ENCODE peak calls at places on chromosomes 2 and 18, in eight cellular contexts. One of them, this sample, is unnamed.

GRCh38 chr18:55699233-55699765 is 111.3 kb upstream of the TCF4 start:
- DNase-seq in T-helper 9 cell: no peak
- DNase-seq in iPS-NIHi11: no peak
- DNase-seq in A172: no peak
- DNase-seq in H9: no peak
- DNase-seq in stimulated activated CD4-positive, alpha-beta T cell treated with anti-CD3 and anti-CD28 coated beads, Interleukin-4, amount 100 ng/mL, for 1 hour: no peak
- DNase-seq in right cardiac atrium: no peak
- DNase-seq in stimulated activated naive CD8-positive, alpha-beta T cell treated with anti-CD3 and anti-CD28 coated beads, Interleukin-15, Interleukin-2, amounts not matched to agents 100 U/mL and 50 U/mL, for 24 hours: no peak
- DNase-seq in this sample: no peak

GRCh38 chr2:216792222-216793001 is 67.5 kb downstream of the TNP1 start:
- DNase-seq in T-helper 9 cell: no peak
- DNase-seq in stimulated activated naive CD8-positive, alpha-beta T cell treated with anti-CD3 and anti-CD28 coated beads, Interleukin-15, Interleukin-2, amounts not matched to agents 100 U/mL and 50 U/mL, for 24 hours: no peak
- DNase-seq in A172: no peak
- DNase-seq in right cardiac atrium: peak
- DNase-seq in H9: peak
- DNase-seq in iPS-NIHi11: no peak
- DNase-seq in stimulated activated CD4-positive, alpha-beta T cell treated with anti-CD3 and anti-CD28 coated beads, Interleukin-4, amount 100 ng/mL, for 1 hour: no peak
- DNase-seq in this sample: peak

GRCh38 chr2:160911258-160911657 is 249.0 kb upstream of the TANK start:
- DNase-seq in right cardiac atrium: no peak
- DNase-seq in A172: no peak
- DNase-seq in iPS-NIHi11: no peak
- DNase-seq in T-helper 9 cell: no peak
- DNase-seq in stimulated activated naive CD8-positive, alpha-beta T cell treated with anti-CD3 and anti-CD28 coated beads, Interleukin-15, Interleukin-2, amounts not matched to agents 100 U/mL and 50 U/mL, for 24 hours: no peak
- DNase-seq in H9: no peak
- DNase-seq in stimulated activated CD4-positive, alpha-beta T cell treated with anti-CD3 and anti-CD28 coated beads, Interleukin-4, amount 100 ng/mL, for 1 hour: no peak
- DNase-seq in this sample: no peak

GRCh38 chr18:79477711-79478483 is 82.2 kb downstream of the NFATC1 start:
- DNase-seq in iPS-NIHi11: no peak
- DNase-seq in stimulated activated naive CD8-positive, alpha-beta T cell treated with anti-CD3 and anti-CD28 coated beads, Interleukin-15, Interleukin-2, amounts not matched to agents 100 U/mL and 50 U/mL, for 24 hours: no peak
- DNase-seq in right cardiac atrium: peak
- DNase-seq in A172: no peak
- DNase-seq in H9: no peak
- DNase-seq in T-helper 9 cell: no peak
- DNase-seq in stimulated activated CD4-positive, alpha-beta T cell treated with anti-CD3 and anti-CD28 coated beads, Interleukin-4, amount 100 ng/mL, for 1 hour: no peak
- DNase-seq in this sample: peak

GRCh38 chr2:216519154-216519762 is 20.6 kb downstream of the RPL37A start:
- DNase-seq in right cardiac atrium: no peak
- DNase-seq in stimulated activated naive CD8-positive, alpha-beta T cell treated with anti-CD3 and anti-CD28 coated beads, Interleukin-15, Interleukin-2, amounts not matched to agents 100 U/mL and 50 U/mL, for 24 hours: peak
- DNase-seq in iPS-NIHi11: peak
- DNase-seq in stimulated activated CD4-positive, alpha-beta T cell treated with anti-CD3 and anti-CD28 coated beads, Interleukin-4, amount 100 ng/mL, for 1 hour: no peak
- DNase-seq in A172: peak
- DNase-seq in H9: no peak
- DNase-seq in T-helper 9 cell: peak
- DNase-seq in this sample: no peak

GRCh38 chr2:172806426-172807008 is 70.9 kb downstream of the RAPGEF4 start:
- DNase-seq in iPS-NIHi11: peak
- DNase-seq in T-helper 9 cell: no peak
- DNase-seq in A172: peak
- DNase-seq in H9: no peak
- DNase-seq in right cardiac atrium: no peak
- DNase-seq in stimulated activated CD4-positive, alpha-beta T cell treated with anti-CD3 and anti-CD28 coated beads, Interleukin-4, amount 100 ng/mL, for 1 hour: no peak
- DNase-seq in stimulated activated naive CD8-positive, alpha-beta T cell treated with anti-CD3 and anti-CD28 coated beads, Interleukin-15, Interleukin-2, amounts not matched to agents 100 U/mL and 50 U/mL, for 24 hours: no peak
- DNase-seq in this sample: no peak

GRCh38 chr2:233003658-233004555 is 9.1 kb downstream of the NGEF start:
- DNase-seq in H9: peak
- DNase-seq in stimulated activated CD4-positive, alpha-beta T cell treated with anti-CD3 and anti-CD28 coated beads, Interleukin-4, amount 100 ng/mL, for 1 hour: no peak
- DNase-seq in iPS-NIHi11: no peak
- DNase-seq in right cardiac atrium: no peak
- DNase-seq in A172: no peak
- DNase-seq in stimulated activated naive CD8-positive, alpha-beta T cell treated with anti-CD3 and anti-CD28 coated beads, Interleukin-15, Interleukin-2, amounts not matched to agents 100 U/mL and 50 U/mL, for 24 hours: no peak
- DNase-seq in T-helper 9 cell: no peak
- DNase-seq in this sample: no peak

GRCh38 chr18:9665311-9665710 is 42.8 kb upstream of the RAB31 start:
- DNase-seq in A172: no peak
- DNase-seq in stimulated activated naive CD8-positive, alpha-beta T cell treated with anti-CD3 and anti-CD28 coated beads, Interleukin-15, Interleukin-2, amounts not matched to agents 100 U/mL and 50 U/mL, for 24 hours: no peak
- DNase-seq in T-helper 9 cell: no peak
- DNase-seq in stimulated activated CD4-positive, alpha-beta T cell treated with anti-CD3 and anti-CD28 coated beads, Interleukin-4, amount 100 ng/mL, for 1 hour: no peak
- DNase-seq in iPS-NIHi11: no peak
- DNase-seq in right cardiac atrium: no peak
- DNase-seq in H9: no peak
- DNase-seq in this sample: no peak

GRCh38 chr2:140658766-140659165 is 1472.0 kb downstream of the LRP1B start:
- DNase-seq in A172: no peak
- DNase-seq in H9: no peak
- DNase-seq in stimulated activated CD4-positive, alpha-beta T cell treated with anti-CD3 and anti-CD28 coated beads, Interleukin-4, amount 100 ng/mL, for 1 hour: no peak
- DNase-seq in iPS-NIHi11: no peak
- DNase-seq in right cardiac atrium: no peak
- DNase-seq in T-helper 9 cell: no peak
- DNase-seq in stimulated activated naive CD8-positive, alpha-beta T cell treated with anti-CD3 and anti-CD28 coated beads, Interleukin-15, Interleukin-2, amounts not matched to agents 100 U/mL and 50 U/mL, for 24 hours: no peak
- DNase-seq in this sample: no peak

GRCh38 chr2:223692227-223692947 is 90.2 kb upstream of the SCG2 start:
- DNase-seq in stimulated activated naive CD8-positive, alpha-beta T cell treated with anti-CD3 and anti-CD28 coated beads, Interleukin-15, Interleukin-2, amounts not matched to agents 100 U/mL and 50 U/mL, for 24 hours: peak
- DNase-seq in H9: peak
- DNase-seq in stimulated activated CD4-positive, alpha-beta T cell treated with anti-CD3 and anti-CD28 coated beads, Interleukin-4, amount 100 ng/mL, for 1 hour: peak
- DNase-seq in iPS-NIHi11: peak
- DNase-seq in right cardiac atrium: peak
- DNase-seq in T-helper 9 cell: no peak
- DNase-seq in A172: peak
- DNase-seq in this sample: no peak

GRCh38 chr2:149562304-149562703 is 25.3 kb downstream of the MMADHC start:
- DNase-seq in iPS-NIHi11: no peak
- DNase-seq in T-helper 9 cell: no peak
- DNase-seq in A172: peak
- DNase-seq in stimulated activated CD4-positive, alpha-beta T cell treated with anti-CD3 and anti-CD28 coated beads, Interleukin-4, amount 100 ng/mL, for 1 hour: no peak
- DNase-seq in H9: no peak
- DNase-seq in right cardiac atrium: no peak
- DNase-seq in stimulated activated naive CD8-positive, alpha-beta T cell treated with anti-CD3 and anti-CD28 coated beads, Interleukin-15, Interleukin-2, amounts not matched to agents 100 U/mL and 50 U/mL, for 24 hours: no peak
- DNase-seq in this sample: no peak

GRCh38 chr2:219497495-219498279 is 1.0 kb upstream of the GMPPA start:
- DNase-seq in T-helper 9 cell: no peak
- DNase-seq in A172: peak
- DNase-seq in H9: peak
- DNase-seq in iPS-NIHi11: peak
- DNase-seq in right cardiac atrium: peak
- DNase-seq in stimulated activated CD4-positive, alpha-beta T cell treated with anti-CD3 and anti-CD28 coated beads, Interleukin-4, amount 100 ng/mL, for 1 hour: peak
- DNase-seq in stimulated activated naive CD8-positive, alpha-beta T cell treated with anti-CD3 and anti-CD28 coated beads, Interleukin-15, Interleukin-2, amounts not matched to agents 100 U/mL and 50 U/mL, for 24 hours: peak
- DNase-seq in this sample: peak

GRCh38 chr2:178761759-178762371 is 45.4 kb downstream of the TTN start:
- DNase-seq in stimulated activated CD4-positive, alpha-beta T cell treated with anti-CD3 and anti-CD28 coated beads, Interleukin-4, amount 100 ng/mL, for 1 hour: no peak
- DNase-seq in iPS-NIHi11: peak
- DNase-seq in H9: no peak
- DNase-seq in right cardiac atrium: no peak
- DNase-seq in A172: peak
- DNase-seq in stimulated activated naive CD8-positive, alpha-beta T cell treated with anti-CD3 and anti-CD28 coated beads, Interleukin-15, Interleukin-2, amounts not matched to agents 100 U/mL and 50 U/mL, for 24 hours: peak
- DNase-seq in T-helper 9 cell: no peak
- DNase-seq in this sample: no peak

GRCh38 chr18:13279181-13280065 is 60.9 kb downstream of the LDLRAD4 start:
- DNase-seq in T-helper 9 cell: no peak
- DNase-seq in H9: no peak
- DNase-seq in A172: no peak
- DNase-seq in stimulated activated CD4-positive, alpha-beta T cell treated with anti-CD3 and anti-CD28 coated beads, Interleukin-4, amount 100 ng/mL, for 1 hour: peak
- DNase-seq in right cardiac atrium: no peak
- DNase-seq in iPS-NIHi11: no peak
- DNase-seq in stimulated activated naive CD8-positive, alpha-beta T cell treated with anti-CD3 and anti-CD28 coated beads, Interleukin-15, Interleukin-2, amounts not matched to agents 100 U/mL and 50 U/mL, for 24 hours: peak
- DNase-seq in this sample: no peak

GRCh38 chr2:224843141-224843540 is 127.0 kb upstream of the CCDC195 start:
- DNase-seq in right cardiac atrium: no peak
- DNase-seq in stimulated activated naive CD8-positive, alpha-beta T cell treated with anti-CD3 and anti-CD28 coated beads, Interleukin-15, Interleukin-2, amounts not matched to agents 100 U/mL and 50 U/mL, for 24 hours: no peak
- DNase-seq in T-helper 9 cell: no peak
- DNase-seq in A172: no peak
- DNase-seq in iPS-NIHi11: no peak
- DNase-seq in stimulated activated CD4-positive, alpha-beta T cell treated with anti-CD3 and anti-CD28 coated beads, Interleukin-4, amount 100 ng/mL, for 1 hour: no peak
- DNase-seq in H9: no peak
- DNase-seq in this sample: no peak

GRCh38 chr2:214328941-214329340 is 81.9 kb upstream of the VWC2L start:
- DNase-seq in iPS-NIHi11: peak
- DNase-seq in right cardiac atrium: no peak
- DNase-seq in T-helper 9 cell: no peak
- DNase-seq in stimulated activated CD4-positive, alpha-beta T cell treated with anti-CD3 and anti-CD28 coated beads, Interleukin-4, amount 100 ng/mL, for 1 hour: no peak
- DNase-seq in H9: no peak
- DNase-seq in A172: no peak
- DNase-seq in stimulated activated naive CD8-positive, alpha-beta T cell treated with anti-CD3 and anti-CD28 coated beads, Interleukin-15, Interleukin-2, amounts not matched to agents 100 U/mL and 50 U/mL, for 24 hours: no peak
- DNase-seq in this sample: no peak

GRCh38 chr2:143535802-143536201 is 406.6 kb downstream of the ARHGAP15 start:
- DNase-seq in right cardiac atrium: no peak
- DNase-seq in T-helper 9 cell: no peak
- DNase-seq in H9: no peak
- DNase-seq in stimulated activated CD4-positive, alpha-beta T cell treated with anti-CD3 and anti-CD28 coated beads, Interleukin-4, amount 100 ng/mL, for 1 hour: no peak
- DNase-seq in stimulated activated naive CD8-positive, alpha-beta T cell treated with anti-CD3 and anti-CD28 coated beads, Interleukin-15, Interleukin-2, amounts not matched to agents 100 U/mL and 50 U/mL, for 24 hours: no peak
- DNase-seq in A172: no peak
- DNase-seq in iPS-NIHi11: no peak
- DNase-seq in this sample: no peak

GRCh38 chr2:30421026-30421425 is 26.0 kb upstream of the LCLAT1 start:
- DNase-seq in T-helper 9 cell: no peak
- DNase-seq in stimulated activated naive CD8-positive, alpha-beta T cell treated with anti-CD3 and anti-CD28 coated beads, Interleukin-15, Interleukin-2, amounts not matched to agents 100 U/mL and 50 U/mL, for 24 hours: no peak
- DNase-seq in H9: no peak
- DNase-seq in A172: no peak
- DNase-seq in iPS-NIHi11: no peak
- DNase-seq in stimulated activated CD4-positive, alpha-beta T cell treated with anti-CD3 and anti-CD28 coated beads, Interleukin-4, amount 100 ng/mL, for 1 hour: no peak
- DNase-seq in right cardiac atrium: no peak
- DNase-seq in this sample: no peak

GRCh38 chr18:70781860-70782453 is 493.1 kb downstream of the SOCS6 start:
- DNase-seq in stimulated activated naive CD8-positive, alpha-beta T cell treated with anti-CD3 and anti-CD28 coated beads, Interleukin-15, Interleukin-2, amounts not matched to agents 100 U/mL and 50 U/mL, for 24 hours: peak
- DNase-seq in stimulated activated CD4-positive, alpha-beta T cell treated with anti-CD3 and anti-CD28 coated beads, Interleukin-4, amount 100 ng/mL, for 1 hour: peak
- DNase-seq in T-helper 9 cell: peak
- DNase-seq in right cardiac atrium: peak
- DNase-seq in A172: peak
- DNase-seq in iPS-NIHi11: peak
- DNase-seq in H9: peak
- DNase-seq in this sample: no peak

GRCh38 chr2:222240676-222241049 is 58.1 kb downstream of the PAX3 start:
- DNase-seq in stimulated activated naive CD8-positive, alpha-beta T cell treated with anti-CD3 and anti-CD28 coated beads, Interleukin-15, Interleukin-2, amounts not matched to agents 100 U/mL and 50 U/mL, for 24 hours: no peak
- DNase-seq in H9: no peak
- DNase-seq in right cardiac atrium: no peak
- DNase-seq in iPS-NIHi11: no peak
- DNase-seq in stimulated activated CD4-positive, alpha-beta T cell treated with anti-CD3 and anti-CD28 coated beads, Interleukin-4, amount 100 ng/mL, for 1 hour: no peak
- DNase-seq in A172: no peak
- DNase-seq in T-helper 9 cell: no peak
- DNase-seq in this sample: no peak

GRCh38 chr2:19706332-19706731 is 195.5 kb downstream of the TTC32 start:
- DNase-seq in T-helper 9 cell: no peak
- DNase-seq in stimulated activated CD4-positive, alpha-beta T cell treated with anti-CD3 and anti-CD28 coated beads, Interleukin-4, amount 100 ng/mL, for 1 hour: no peak
- DNase-seq in H9: no peak
- DNase-seq in iPS-NIHi11: no peak
- DNase-seq in stimulated activated naive CD8-positive, alpha-beta T cell treated with anti-CD3 and anti-CD28 coated beads, Interleukin-15, Interleukin-2, amounts not matched to agents 100 U/mL and 50 U/mL, for 24 hours: no peak
- DNase-seq in right cardiac atrium: no peak
- DNase-seq in A172: no peak
- DNase-seq in this sample: no peak

GRCh38 chr2:152676461-152676860 is 40.8 kb downstream of the PRPF40A start:
- DNase-seq in stimulated activated naive CD8-positive, alpha-beta T cell treated with anti-CD3 and anti-CD28 coated beads, Interleukin-15, Interleukin-2, amounts not matched to agents 100 U/mL and 50 U/mL, for 24 hours: no peak
- DNase-seq in iPS-NIHi11: no peak
- DNase-seq in stimulated activated CD4-positive, alpha-beta T cell treated with anti-CD3 and anti-CD28 coated beads, Interleukin-4, amount 100 ng/mL, for 1 hour: no peak
- DNase-seq in right cardiac atrium: no peak
- DNase-seq in T-helper 9 cell: no peak
- DNase-seq in A172: no peak
- DNase-seq in H9: no peak
- DNase-seq in this sample: no peak

This sample was measured in Right ventricle myocardium inferior.